ENCODE peak calls at places on chromosomes 5 and 9, in ten cellular contexts. I, F, A, U, X, K, E, R, J and H are unnamed samples.

GRCh38 chr5:174825587-174825986 is 101.2 kb downstream of the MSX2 start:
- DNase-seq in I (no peak), F (peak), A (no peak), U (no peak), X (no peak), K (no peak), E (no peak), R (no peak), J (no peak), H (no peak)

GRCh38 chr5:38556115-38556598 is 289 bp downstream of the LIFR start:
- DNase-seq in I (no peak), F (no peak), A (no peak), U (peak), X (no peak), K (no peak), E (no peak), R (no peak), J (no peak), H (no peak)

GRCh38 chr9:34899535-34900158 is 58.4 kb upstream of the PHF24 start:
- DNase-seq in I (peak), F (peak), A (peak), U (peak), X (peak), K (peak), E (no peak), R (peak), J (peak), H (peak)

GRCh38 chr5:132768485-132768868 is 8.6 kb downstream of the SEPTIN8 start:
- DNase-seq in I (no peak), F (no peak), A (no peak), U (no peak), X (no peak), K (no peak), E (no peak), R (no peak), J (no peak), H (no peak)

GRCh38 chr5:112641515-112642110 is 96.1 kb upstream of the APC start:
- DNase-seq in I (no peak), F (no peak), A (no peak), U (no peak), X (no peak), K (no peak), E (no peak), R (no peak), J (no peak), H (no peak)

GRCh38 chr5:150658121-150658520 is 2.9 kb upstream of the MYOZ3 start:
- DNase-seq in I (no peak), F (no peak), A (no peak), U (no peak), X (no peak), K (no peak), E (no peak), R (no peak), J (no peak), H (no peak)

GRCh38 chr5:80959768-80960442 is at the start of gene RASGRF2:
- DNase-seq in I (no peak), F (peak), A (no peak), U (peak), X (peak), K (no peak), E (no peak), R (peak), J (no peak), H (no peak)

GRCh38 chr5:73625314-73625904 is 587 bp upstream of the ARHGEF28 start:
- DNase-seq in I (peak), F (peak), A (no peak), U (no peak), X (no peak), K (no peak), E (no peak), R (no peak), J (no peak), H (no peak)

GRCh38 chr9:70409280-70409679 is 5.2 kb downstream of the KLF9 start:
- DNase-seq in I (no peak), F (peak), A (no peak), U (no peak), X (no peak), K (no peak), E (no peak), R (no peak), J (no peak), H (no peak)

GRCh38 chr9:135885100-135885853 is 22.1 kb downstream of the CAMSAP1 start:
- DNase-seq in I (no peak), F (no peak), A (no peak), U (no peak), X (no peak), K (no peak), E (no peak), R (no peak), J (no peak), H (no peak)

GRCh38 chr5:180115326-180116076 is 43.9 kb upstream of the RNF130 start:
- DNase-seq in I (no peak), F (no peak), A (no peak), U (no peak), X (no peak), K (no peak), E (no peak), R (no peak), J (no peak), H (no peak)

GRCh38 chr9:28951945-28952344 is 1378.7 kb upstream of the C9orf72 start:
- DNase-seq in I (no peak), F (no peak), A (no peak), U (no peak), X (no peak), K (no peak), E (no peak), R (no peak), J (no peak), H (no peak)